ENCODE peak calls at places on chromosomes 16 and 17, in nine cellular contexts. Q is mucosa of descending colon; U is A673; R is NCI-H460; O is lower leg skin; J is tibial nerve; K is GM23338; W is stimulated activated CD8-positive, alpha-beta memory T cell treated with anti-CD3 and anti-CD28 coated beads, Interleukin-12 subunit alpha, Interleukin-12 subunit beta, amount 100 ng/mL, for 4 hours; S is stimulated activated CD4-positive, alpha-beta T cell treated with anti-CD3 and anti-CD28 coated beads, Interleukin-1b, Interleukin-23, amount 100 ng/mL, for 1 hour. N is an unnamed sample.

GRCh38 chr17:2179615-2180295 is 123.8 kb downstream of the SMG6 start:
- DNase-seq in Q (no peak), U (peak), R (no peak), O (peak), J (peak), K (no peak), W (no peak), S (no peak), N (peak)

GRCh38 chr16:81744911-81745310 is 34.2 kb upstream of the PLCG2 start:
- DNase-seq in Q (no peak), U (no peak), R (no peak), O (no peak), J (no peak), K (peak), W (no peak), S (no peak), N (no peak)

GRCh38 chr17:75778861-75779249 is 5.8 kb upstream of the UNK start:
- DNase-seq in Q (peak), U (no peak), R (no peak), O (no peak), J (no peak), K (peak), W (no peak), S (no peak), N (no peak)

GRCh38 chr17:2925011-2925410 is 128.8 kb downstream of the RAP1GAP2 start:
- DNase-seq in Q (no peak), U (no peak), R (no peak), O (no peak), J (no peak), K (no peak), W (no peak), S (no peak), N (no peak)

GRCh38 chr17:18027280-18027679 is 11.7 kb downstream of the ATPAF2 start:
- DNase-seq in Q (no peak), U (no peak), R (no peak), O (peak), J (no peak), K (no peak), W (no peak), S (no peak), N (peak)

GRCh38 chr16:17070882-17071592 is 399.7 kb downstream of the XYLT1 start:
- DNase-seq in Q (peak), U (peak), R (peak), O (no peak), J (peak), K (peak), W (peak), S (peak), N (peak)

GRCh38 chr16:81588326-81589081 is 143.9 kb downstream of the CMIP start:
- DNase-seq in Q (peak), U (no peak), R (no peak), O (no peak), J (no peak), K (no peak), W (no peak), S (no peak), N (no peak)

GRCh38 chr16:69329369-69330285 is 761 bp downstream of the PDF start:
- DNase-seq in Q (peak), U (peak), R (no peak), O (peak), J (no peak), K (peak), W (peak), S (no peak), N (no peak)

GRCh38 chr17:56593073-56593740 is at the start of gene NOG:
- DNase-seq in Q (peak), U (peak), R (peak), O (peak), J (peak), K (peak), W (peak), S (no peak), N (no peak)

GRCh38 chr16:17470002-17470870 is 524 bp downstream of the XYLT1 start:
- DNase-seq in Q (peak), U (no peak), R (no peak), O (peak), J (no peak), K (no peak), W (no peak), S (no peak), N (peak)

GRCh38 chr16:48497932-48498760 is 111.8 kb downstream of the N4BP1 start:
- DNase-seq in Q (no peak), U (no peak), R (no peak), O (peak), J (no peak), K (no peak), W (no peak), S (no peak), N (no peak)

GRCh38 chr17:77269696-77270681 is 129.2 kb downstream of the SEC14L1 start:
- DNase-seq in Q (no peak), U (no peak), R (no peak), O (no peak), J (no peak), K (no peak), W (no peak), S (no peak), N (no peak)

GRCh38 chr16:4319454-4319853 is 3.6 kb downstream of the GLIS2 start:
- DNase-seq in Q (no peak), U (no peak), R (no peak), O (no peak), J (peak), K (no peak), W (peak), S (no peak), N (no peak)

GRCh38 chr16:24218299-24218698 is 37.8 kb upstream of the CACNG3 start:
- DNase-seq in Q (no peak), U (no peak), R (no peak), O (no peak), J (no peak), K (no peak), W (no peak), S (no peak), N (no peak)

GRCh38 chr17:61818225-61818624 is 45.1 kb downstream of the BRIP1 start:
- DNase-seq in Q (no peak), U (no peak), R (no peak), O (no peak), J (no peak), K (no peak), W (no peak), S (no peak), N (no peak)

GRCh38 chr17:73536700-73537680 is 107.3 kb downstream of the SDK2 start:
- DNase-seq in Q (no peak), U (no peak), R (no peak), O (no peak), J (no peak), K (no peak), W (no peak), S (no peak), N (no peak)

GRCh38 chr17:29069526-29070041 is 26.6 kb downstream of the PIPOX start:
- DNase-seq in Q (no peak), U (peak), R (no peak), O (no peak), J (no peak), K (peak), W (no peak), S (no peak), N (no peak)

N was measured in Peyer's patch.